ENCODE peak calls at places on chromosome 13, in five cellular contexts. F is HCT116, I is NCI-H1092 treated with DMSO at 0.1 percent for 48 hours, M is bronchial epithelial cell, X is fibroblast of villous mesenchyme. V is an unnamed sample.

GRCh38 chr13:65613004-65613403 is 1617.1 kb downstream of the PCDH9 start:
- DNase-seq in F (peak), I (no peak), M (no peak), X (no peak), V (no peak)

GRCh38 chr13:40452741-40453665 is 213.4 kb downstream of the FOXO1 start:
- DNase-seq in F (no peak), I (no peak), M (peak), X (peak), V (no peak)

GRCh38 chr13:32261567-32261966 is 53.6 kb downstream of the ZAR1L start:
- DNase-seq in F (no peak), I (peak), M (peak), X (peak), V (no peak)

GRCh38 chr13:114063545-114064515 is 68.6 kb downstream of the RASA3 start:
- DNase-seq in F (no peak), I (no peak), M (no peak), X (peak), V (no peak)

GRCh38 chr13:113532156-113532806 is 41.8 kb upstream of the DCUN1D2 start:
- DNase-seq in F (no peak), I (no peak), M (peak), X (no peak), V (no peak)

GRCh38 chr13:31947105-31947504 is 84.5 kb upstream of the FRY start:
- DNase-seq in F (no peak), I (no peak), M (no peak), X (peak), V (no peak)

GRCh38 chr13:99501952-99502310 is 659 bp downstream of the TM9SF2 start:
- DNase-seq in F (no peak), I (no peak), M (no peak), X (peak), V (no peak)

GRCh38 chr13:66099825-66100224 is 1130.3 kb downstream of the PCDH9 start:
- DNase-seq in F (no peak), I (no peak), M (no peak), X (no peak), V (no peak)

GRCh38 chr13:31433756-31434155 is 234.0 kb downstream of the B3GLCT start:
- DNase-seq in F (no peak), I (no peak), M (no peak), X (no peak), V (no peak)

GRCh38 chr13:32881792-32882175 is 134.4 kb upstream of the KL start:
- DNase-seq in F (no peak), I (peak), M (peak), X (no peak), V (no peak)

GRCh38 chr13:34257980-34258379 is 440.0 kb downstream of the RFC3 start:
- DNase-seq in F (no peak), I (no peak), M (no peak), X (no peak), V (no peak)

GRCh38 chr13:27599845-27600553 is 20.3 kb downstream of the LNX2 start:
- DNase-seq in F (peak), I (no peak), M (peak), X (peak), V (no peak)

GRCh38 chr13:54607421-54607820 is 1578.8 kb downstream of the OLFM4 start:
- DNase-seq in F (no peak), I (no peak), M (no peak), X (no peak), V (no peak)

GRCh38 chr13:50711449-50711848 is 132.0 kb downstream of the DLEU7 start:
- DNase-seq in F (no peak), I (no peak), M (no peak), X (no peak), V (no peak)

GRCh38 chr13:26476111-26476743 is 81.3 kb upstream of the WASF3 start:
- DNase-seq in F (no peak), I (no peak), M (no peak), X (peak), V (no peak)

GRCh38 chr13:113809934-113810333 is 50.9 kb downstream of the TMEM255B start:
- DNase-seq in F (no peak), I (no peak), M (no peak), X (no peak), V (no peak)

GRCh38 chr13:37097008-37097579 is 8.4 kb downstream of the CSNK1A1L start:
- DNase-seq in F (no peak), I (no peak), M (no peak), X (no peak), V (no peak)

GRCh38 chr13:25732146-25732865 is 319.5 kb downstream of the SHISA2 start:
- DNase-seq in F (no peak), I (no peak), M (peak), X (no peak), V (no peak)

GRCh38 chr13:94315188-94315587 is 164.3 kb downstream of the DCT start:
- DNase-seq in F (no peak), I (no peak), M (peak), X (no peak), V (no peak)

V was measured in NCI-H1048.